ENCODE peak calls at places on chromosome 9, in ten cellular contexts. C is stomach, A is A549, M is lower lobe of right lung, T is heart left ventricle, Q is keratinocyte, O is right atrium auricular region, I is endothelial cell of umbilical vein, U is A673, L is uterus. S is an unnamed sample. For H3K9me3, the result is how much of the 10 kb centered on the place peaks cover.

GRCh38 chr9:89605181-89606048 is 603 bp downstream of the GADD45G start:
- DNase-seq in I (peak), A (peak), C (peak), O (peak), T (peak), L (peak), U (peak), M (peak), Q (no peak), S (peak)

GRCh38 chr9:23824241-23825142 is 1.5 kb downstream of the ELAVL2 start:
- DNase-seq in Q (no peak), C (no peak), T (no peak), U (no peak), M (no peak), A (no peak), L (no peak), I (no peak), O (no peak), S (peak)

GRCh38 chr9:8534828-8535227 is 735.2 kb upstream of the DMAC1 start:
- DNase-seq in I (no peak), T (no peak), U (no peak), C (no peak), M (no peak), L (no peak), Q (no peak), O (no peak), A (no peak), S (no peak)

GRCh38 chr9:110081395-110081794 is 126.6 kb downstream of the C9orf152 start:
- DNase-seq in U (no peak), A (no peak), O (no peak), L (no peak), Q (no peak), C (no peak), M (no peak), I (no peak), T (no peak), S (no peak)

GRCh38 chr9:113154471-113154870 is 3.7 kb downstream of the SLC31A2 start:
- DNase-seq in T (no peak), A (no peak), O (no peak), U (no peak), Q (no peak), I (no peak), L (no peak), C (no peak), M (no peak), S (peak)

GRCh38 chr9:82706781-82707180 is 356.2 kb downstream of the RASEF start:
- DNase-seq in Q (no peak), U (no peak), I (no peak), O (no peak), M (no peak), A (peak), L (no peak), T (no peak), C (no peak), S (peak)

GRCh38 chr9:121577201-121577600 is 74.2 kb upstream of the DAB2IP start:
- DNase-seq in U (no peak), I (no peak), M (no peak), A (no peak), L (no peak), C (no peak), O (no peak), T (no peak), Q (no peak), S (no peak)

GRCh38 chr9:114275246-114275994 is 47.5 kb upstream of the ORM1 start:
- DNase-seq in A (no peak), L (peak), Q (no peak), I (no peak), O (no peak), U (no peak), C (no peak), T (peak), M (peak), S (no peak)

GRCh38 chr9:113219972-113220371 is 1.1 kb downstream of the FKBP15 start:
- DNase-seq in M (no peak), U (no peak), C (no peak), A (no peak), Q (no peak), T (no peak), O (no peak), L (no peak), I (no peak), S (peak)

GRCh38 chr9:108057421-108058136 is 568.0 kb upstream of the KLF4 start:
- DNase-seq in T (no peak), U (no peak), M (no peak), A (peak), O (peak), L (peak), C (no peak), Q (peak), I (peak), S (peak)

GRCh38 chr9:70387663-70388062 is 26.8 kb downstream of the KLF9 start:
- DNase-seq in C (no peak), L (no peak), U (no peak), I (no peak), T (no peak), M (no peak), A (no peak), Q (no peak), O (peak), S (no peak)

GRCh38 chr9:115548826-115549225 is 430.9 kb upstream of the TNC start:
- DNase-seq in M (no peak), L (no peak), C (no peak), T (no peak), A (no peak), U (no peak), I (no peak), O (no peak), Q (no peak), S (no peak)

GRCh38 chr9:114879165-114879564 is 51.2 kb downstream of the TNFSF8 start:
- DNase-seq in M (no peak), Q (no peak), T (no peak), L (no peak), O (no peak), U (no peak), C (no peak), A (no peak), I (no peak), S (no peak)

GRCh38 chr9:95912773-95913172 is 37.3 kb downstream of the ERCC6L2 start:
- DNase-seq in Q (no peak), M (no peak), I (no peak), L (no peak), U (no peak), T (no peak), A (no peak), C (no peak), O (no peak), S (no peak)

GRCh38 chr9:95910023-95910706 is 34.7 kb downstream of the ERCC6L2 start:
- DNase-seq in O (no peak), C (no peak), U (no peak), T (no peak), L (no peak), A (no peak), M (no peak), Q (no peak), I (peak), S (no peak)

GRCh38 chr9:95910770-95911340 is 35.4 kb downstream of the ERCC6L2 start:
- DNase-seq in T (no peak), L (no peak), M (no peak), I (no peak), C (no peak), U (no peak), Q (no peak), A (no peak), O (no peak), S (no peak)

GRCh38 chr9:95903398-95903797 is 27.9 kb downstream of the ERCC6L2 start:
- DNase-seq in Q (no peak), T (no peak), L (no peak), U (no peak), A (no peak), O (no peak), I (peak), M (no peak), C (no peak), S (no peak)

GRCh38 chr9:95907794-95908193 is 32.3 kb downstream of the ERCC6L2 start:
- DNase-seq in T (no peak), Q (no peak), O (no peak), A (no peak), C (no peak), I (no peak), U (peak), M (no peak), L (no peak), S (no peak)
- TF ChIP-seq CTCF in T (no peak), Q (no peak), O (no peak), A (peak), C (no peak), I (peak), U (peak), M (no peak), L (no peak), S (peak)

DNA sequence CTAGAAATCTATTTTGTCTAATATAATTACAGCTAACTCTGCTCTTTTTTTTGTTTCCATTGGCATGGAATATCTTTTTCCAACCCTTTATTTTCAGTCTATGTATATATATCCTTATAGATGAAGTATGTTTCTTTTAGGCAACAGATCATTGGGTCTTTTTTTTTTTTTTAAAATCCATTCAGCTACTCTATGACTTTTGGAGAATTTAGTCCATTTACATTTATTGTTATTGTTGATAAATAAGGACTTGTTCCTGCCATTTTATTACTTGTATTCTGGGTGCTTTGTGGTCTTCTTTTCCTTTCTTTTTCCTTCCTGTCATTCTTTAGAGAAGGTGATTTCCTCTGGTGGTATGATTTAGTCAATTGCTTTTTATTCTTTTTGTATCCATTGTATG is 296.8 kb downstream of the SMARCA2 start:
- DNase-seq in Q (no peak), O (no peak), I (no peak), T (no peak), L (no peak), A (no peak), C (no peak), M (no peak), U (no peak), S (no peak)
- H3K9me3 ChIP-seq in Q (under half), O (half or more), I (under half), T (under half), L (under half), A (under half), C (under half), M (under half), U (under half), S (under half)

GRCh38 chr9:96177719-96178028 is 124.3 kb downstream of the HSD17B3 start:
- DNase-seq in I (no peak), U (no peak), T (no peak), L (no peak), C (no peak), M (no peak), A (no peak), Q (no peak), O (no peak), S (no peak)

GRCh38 chr9:96178153-96178552 is 123.8 kb downstream of the HSD17B3 start:
- DNase-seq in A (no peak), Q (no peak), I (no peak), C (no peak), O (no peak), U (no peak), T (no peak), L (no peak), M (no peak), S (no peak)

GRCh38 chr9:96173640-96174039 is 128.3 kb downstream of the HSD17B3 start:
- DNase-seq in C (no peak), T (no peak), A (no peak), Q (no peak), O (no peak), L (no peak), M (no peak), U (no peak), I (no peak), S (no peak)

GRCh38 chr9:96175001-96175400 is 127.0 kb downstream of the HSD17B3 start:
- DNase-seq in Q (no peak), L (no peak), M (no peak), O (no peak), A (no peak), I (no peak), C (no peak), U (no peak), T (no peak), S (no peak)

DNA sequence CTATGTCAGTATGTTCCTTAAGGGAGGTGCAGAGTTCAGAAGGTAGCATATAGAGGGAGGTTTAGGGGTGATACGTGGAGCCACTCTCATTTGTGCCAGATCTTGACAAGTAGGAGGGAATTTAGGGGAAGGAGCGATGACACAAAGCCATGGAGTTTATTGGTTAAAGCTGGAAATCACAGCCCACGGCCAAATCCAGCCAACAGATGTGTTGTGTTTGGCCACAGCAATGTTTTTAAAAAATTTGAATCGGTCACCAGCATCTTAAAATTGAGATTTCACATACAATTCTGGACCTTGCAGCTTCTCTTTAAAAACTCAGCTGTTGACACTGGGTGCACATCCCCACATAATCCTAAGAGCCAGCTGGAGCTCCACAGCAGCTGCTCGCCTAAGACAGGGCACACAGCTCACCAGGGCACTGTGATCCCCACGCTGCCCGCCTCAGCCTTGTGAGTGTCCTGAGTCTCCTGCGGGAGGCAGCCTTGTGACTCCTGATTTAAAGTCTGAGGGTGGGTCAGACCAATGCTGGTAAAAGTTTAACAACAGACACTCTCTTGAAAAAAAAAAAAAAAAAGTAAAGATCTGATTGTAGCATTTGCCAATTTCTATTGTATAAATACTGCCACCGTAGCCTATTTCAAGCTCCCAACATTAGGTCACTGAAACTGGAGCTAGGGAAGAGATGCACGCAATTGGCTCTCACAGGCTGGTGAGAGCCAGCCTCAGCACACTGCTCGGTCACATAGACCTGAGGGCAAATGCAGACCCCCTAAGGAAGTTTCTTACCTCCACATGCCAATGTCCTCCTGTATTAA is 124.9 kb downstream of the HSD17B3 start:
- DNase-seq in M (no peak), I (no peak), L (no peak), A (peak), C (peak), U (peak), T (no peak), O (no peak), Q (no peak), S (no peak)
- TF ChIP-seq CTCF in M (no peak), I (no peak), L (no peak), A (peak), C (no peak), U (peak), T (no peak), O (no peak), Q (no peak), S (no peak)

GRCh38 chr9:96758845-96759673 is 18.8 kb downstream of the ZNF510 start:
- DNase-seq in T (no peak), Q (no peak), U (no peak), O (no peak), L (no peak), C (no peak), A (peak), I (peak), M (no peak), S (no peak)
- H3K9me3 ChIP-seq in T (half or more), Q (under half), U (half or more), O (half or more), L (under half), C (half or more), A (half or more), I (under half), M (half or more), S (half or more)

DNA sequence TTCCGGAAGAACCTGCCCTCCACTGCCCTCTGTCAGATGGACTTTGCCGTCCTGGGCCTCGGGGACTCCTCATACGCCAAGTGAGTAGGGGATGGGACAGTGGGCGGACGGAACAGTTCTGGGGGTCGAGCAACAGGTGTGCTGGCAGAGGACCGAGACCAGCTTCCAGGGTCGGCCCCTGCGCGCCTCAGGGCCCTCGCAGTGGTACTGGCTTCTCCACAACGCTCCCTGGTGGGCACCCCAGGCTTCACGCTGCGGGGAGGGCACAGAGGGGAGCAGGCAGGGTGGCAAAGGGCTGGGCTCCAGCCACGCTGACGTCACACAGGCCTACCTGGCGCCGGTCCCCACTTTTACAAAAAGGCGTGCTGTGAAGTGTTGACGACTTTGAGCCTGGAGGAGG is 7.0 kb downstream of the NDOR1 start:
- DNase-seq in C (no peak), A (no peak), I (no peak), M (no peak), U (no peak), L (no peak), T (no peak), O (no peak), Q (no peak), S (no peak)
- TF ChIP-seq CTCF in C (no peak), A (no peak), I (no peak), M (no peak), U (no peak), L (no peak), T (no peak), O (no peak), Q (peak), S (no peak)

DNA sequence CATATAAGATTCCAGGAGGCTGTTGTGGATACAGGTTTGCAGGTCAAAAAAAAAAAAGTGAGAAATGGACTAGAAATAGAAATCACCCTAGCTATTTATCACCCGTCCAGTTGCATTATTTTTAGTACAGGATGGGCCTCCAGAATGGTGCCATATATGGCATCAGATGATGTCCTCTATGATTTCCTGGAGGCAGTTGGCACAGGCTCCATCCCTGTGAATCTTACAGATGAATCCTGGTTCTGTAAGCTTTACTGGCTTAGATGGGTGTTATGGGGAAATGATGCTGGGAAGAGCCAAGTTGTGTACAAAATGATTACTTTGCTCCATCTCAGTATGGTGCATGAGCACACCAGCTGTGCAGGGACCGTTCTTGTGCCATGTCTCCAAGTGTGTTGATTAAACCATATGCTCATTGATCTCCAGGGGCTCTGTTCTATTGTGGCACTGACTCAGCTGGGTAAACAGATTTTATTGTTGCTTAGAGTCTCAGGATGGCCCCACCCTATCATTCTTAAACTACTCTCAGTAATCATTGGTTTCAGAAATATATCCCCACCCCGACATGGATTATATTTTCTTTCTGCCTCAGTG is 755.7 kb downstream of the TLR4 start:
- DNase-seq in M (no peak), T (peak), L (no peak), O (no peak), C (no peak), Q (no peak), I (no peak), A (no peak), U (no peak), S (no peak)
- H3K9me3 ChIP-seq in M (under half), T (under half), L (under half), O (under half), C (under half), Q (under half), I (under half), A (under half), U (under half), S (under half)

DNA sequence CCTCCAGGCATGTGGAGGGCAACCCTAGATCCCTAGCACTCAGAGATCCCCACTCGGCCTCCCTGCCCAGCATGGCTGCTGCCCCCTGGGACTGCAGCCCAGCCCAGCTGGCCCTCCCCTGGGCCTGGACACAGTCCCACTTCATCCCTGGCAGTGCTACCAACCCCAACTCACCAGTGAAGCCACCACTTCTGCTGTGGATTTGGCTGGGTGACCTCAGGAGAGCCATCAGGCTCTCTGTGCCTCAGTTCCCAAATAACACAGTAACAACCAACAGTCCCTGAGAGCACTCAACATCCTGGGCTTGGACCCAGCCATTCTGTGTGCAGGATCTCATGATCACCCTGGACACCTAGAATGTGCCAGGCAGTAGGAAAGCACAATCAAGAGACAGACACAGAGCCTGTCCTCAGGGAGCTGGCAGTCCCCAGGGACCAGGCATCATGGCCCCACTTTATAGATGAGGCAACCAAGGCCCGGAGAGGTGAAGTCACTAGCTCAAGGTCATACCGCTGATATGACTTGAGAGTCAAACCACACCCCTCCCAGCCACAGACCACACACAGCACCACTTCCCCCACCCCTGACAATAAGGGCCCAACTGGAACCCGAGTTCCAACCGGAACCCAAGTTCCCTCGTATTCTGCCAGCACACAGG is 4.7 kb upstream of the PSMB7 start:
- DNase-seq in Q (no peak), A (no peak), M (no peak), O (no peak), C (no peak), I (no peak), T (no peak), U (no peak), L (no peak), S (no peak)
- TF ChIP-seq CTCF in Q (no peak), A (no peak), M (peak), O (peak), C (no peak), I (no peak), T (peak), U (no peak), L (no peak), S (no peak)

DNA sequence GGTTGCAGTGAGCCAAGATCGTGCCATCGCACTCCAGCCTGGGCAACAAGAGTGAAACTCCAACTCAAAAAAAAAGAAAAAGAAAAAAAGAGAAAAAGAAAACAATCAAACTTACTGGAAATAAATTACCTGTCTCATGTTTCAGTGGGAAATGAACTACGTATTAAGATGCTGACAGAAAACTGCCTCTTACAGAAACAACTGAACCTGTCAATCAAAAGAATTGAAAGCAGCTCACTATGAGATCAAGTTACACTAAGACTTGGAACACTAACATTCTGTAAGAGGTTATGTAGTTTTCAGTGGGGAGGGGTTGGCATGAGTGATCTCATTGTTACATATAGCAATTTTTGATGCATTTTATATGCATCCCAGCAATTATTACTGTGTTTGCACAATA is 64.4 kb upstream of the SPATA31E1 start:
- DNase-seq in C (no peak), U (peak), Q (no peak), M (no peak), L (no peak), A (no peak), I (no peak), O (no peak), T (no peak), S (no peak)
- H3K9me3 ChIP-seq in C (under half), U (under half), Q (under half), M (under half), L (under half), A (under half), I (under half), O (under half), T (under half), S (under half)

S was measured in mammary epithelial cell.